ENCODE peak calls at places on chromosomes 1 and 21, in four cellular contexts. K, P, M and O are unnamed samples.

GRCh38 chr1:208135354-208135753 is 108.8 kb downstream of the PLXNA2 start:
- DNase-seq in M (no peak), P (peak), K (no peak), O (no peak)

GRCh38 chr21:46206163-46207005 is 22.1 kb upstream of the SPATC1L start:
- DNase-seq in P (no peak), K (no peak), M (no peak), O (no peak)

GRCh38 chr1:26700711-26701110 is 4.9 kb downstream of the ARID1A start:
- DNase-seq in K (no peak), M (no peak), P (no peak), O (no peak)

GRCh38 chr1:242651817-242652216 is 127.3 kb upstream of the PLD5 start:
- DNase-seq in M (no peak), P (no peak), K (no peak), O (peak)

GRCh38 chr1:25467193-25467592 is 36.5 kb downstream of the MACO1 start:
- DNase-seq in K (no peak), M (no peak), P (no peak), O (no peak)

GRCh38 chr1:22318279-22318983 is 133.2 kb upstream of the ZBTB40 start:
- DNase-seq in P (no peak), M (no peak), K (no peak), O (no peak)

GRCh38 chr1:160277987-160278386 is 6.9 kb downstream of the PEX19 start:
- DNase-seq in K (no peak), P (no peak), M (no peak), O (no peak)

GRCh38 chr1:103948526-103948925 is 198.8 kb downstream of the AMY1C start:
- DNase-seq in K (no peak), M (no peak), P (no peak), O (no peak)

GRCh38 chr1:226617109-226617508 is 68.5 kb downstream of the STUM start:
- DNase-seq in P (no peak), M (no peak), K (no peak), O (no peak)

GRCh38 chr1:156848461-156849150 is 10.3 kb downstream of the INSRR start:
- DNase-seq in K (no peak), M (peak), P (no peak), O (no peak)

GRCh38 chr21:35658242-35658641 is 402.1 kb downstream of the SETD4 start:
- DNase-seq in M (no peak), K (peak), P (peak), O (no peak)

GRCh38 chr1:179327679-179328078 is 34.1 kb downstream of the SOAT1 start:
- DNase-seq in K (no peak), M (no peak), P (peak), O (no peak)

GRCh38 chr1:30372792-30373433 is 350.5 kb downstream of the MATN1 start:
- DNase-seq in K (no peak), P (no peak), M (no peak), O (no peak)

GRCh38 chr1:116164056-116164889 is 53.1 kb downstream of the MAB21L3 start:
- DNase-seq in P (no peak), K (no peak), M (no peak), O (no peak)

GRCh38 chr1:234503193-234504050 is 24.4 kb upstream of the TARBP1 start:
- DNase-seq in M (no peak), P (no peak), K (no peak), O (no peak)

GRCh38 chr1:91655912-91656449 is 155.3 kb downstream of the CDC7 start:
- DNase-seq in K (no peak), M (no peak), P (no peak), O (no peak)

GRCh38 chr1:164823486-164824279 is 264.7 kb downstream of the PBX1 start:
- DNase-seq in K (no peak), M (no peak), P (no peak), O (no peak)

GRCh38 chr1:116586741-116587143 is 15.9 kb upstream of the CD58 start:
- DNase-seq in M (no peak), K (peak), P (peak), O (no peak)

GRCh38 chr1:164560076-164560475 is 1.1 kb downstream of the PBX1 start:
- DNase-seq in M (no peak), P (no peak), K (no peak), O (no peak)

GRCh38 chr1:40377512-40377911 is 4.0 kb downstream of the SMAP2 start:
- DNase-seq in P (no peak), K (no peak), M (no peak), O (no peak)

GRCh38 chr1:23793018-23793781 is 2.3 kb downstream of the LYPLA2 start:
- DNase-seq in M (no peak), P (no peak), K (no peak), O (peak)

GRCh38 chr1:61223140-61223539 is 140.8 kb downstream of the NFIA start:
- DNase-seq in P (no peak), M (no peak), K (no peak), O (no peak)

GRCh38 chr21:41726970-41727783 is 39.7 kb downstream of the RIPK4 start:
- DNase-seq in M (no peak), P (peak), K (peak), O (no peak)

GRCh38 chr1:58549231-58549958 is 2.9 kb upstream of the OMA1 start:
- DNase-seq in K (no peak), M (no peak), P (no peak), O (no peak)

GRCh38 chr21:33314096-33314495 is 10.7 kb upstream of the IFNAR1 start:
- DNase-seq in M (no peak), K (no peak), P (no peak), O (no peak)

GRCh38 chr21:46295177-46295711 is 9.1 kb downstream of the YBEY start:
- DNase-seq in P (peak), M (no peak), K (peak), O (no peak)

GRCh38 chr1:172770081-172770480 is 111.2 kb downstream of the FASLG start:
- DNase-seq in M (no peak), K (no peak), P (no peak), O (no peak)

GRCh38 chr1:177209357-177209756 is 38.6 kb downstream of the BRINP2 start:
- DNase-seq in P (peak), M (no peak), K (peak), O (no peak)

GRCh38 chr1:209996348-209996747 is 58.3 kb downstream of the SYT14 start:
- DNase-seq in K (no peak), M (no peak), P (no peak), O (no peak)